ENCODE peak calls at places on chromosomes 3 and 15, in four cellular contexts. T is effector memory CD4-positive, alpha-beta T cell; I is endodermal cell; G is astrocyte of the cerebellum. S is an unnamed sample.

GRCh38 chr3:53240989-53241972 is 14.5 kb downstream of the TKT start:
- DNase-seq in T (no peak), I (no peak), G (no peak), S (no peak)

GRCh38 chr3:12644297-12644937 is 19.5 kb downstream of the RAF1 start:
- DNase-seq in T (no peak), I (no peak), G (no peak), S (no peak)

GRCh38 chr3:128584412-128585020 is 66.1 kb downstream of the RPN1 start:
- DNase-seq in T (no peak), I (peak), G (no peak), S (peak)

GRCh38 chr15:49953421-49953820 is 165.6 kb downstream of the ATP8B4 start:
- DNase-seq in T (no peak), I (peak), G (no peak), S (peak)

GRCh38 chr3:184552296-184552695 is 9.3 kb upstream of the EPHB3 start:
- DNase-seq in T (no peak), I (no peak), G (no peak), S (peak)

GRCh38 chr3:69143605-69144004 is 21.2 kb upstream of the LMOD3 start:
- DNase-seq in T (no peak), I (no peak), G (no peak), S (no peak)

GRCh38 chr3:155404486-155404885 is 111.0 kb upstream of the STRIT1 start:
- DNase-seq in T (no peak), I (no peak), G (no peak), S (no peak)

GRCh38 chr3:180680097-180680430 is 775 bp upstream of the CCDC39 start:
- DNase-seq in T (no peak), I (peak), G (peak), S (no peak)

S was measured in islet precursor cell.